ENCODE peak calls at places on chromosomes 11 and 22, in four cellular contexts. C is gastrocnemius medialis, R is A549, Q is uterus. H is an unnamed sample.

GRCh38 chr22:30947163-30947820 is 21.3 kb downstream of the MORC2 start:
- DNase-seq in Q (no peak), R (no peak), C (no peak), H (peak)

GRCh38 chr11:131534611-131535010 is 164.2 kb downstream of the NTM start:
- DNase-seq in Q (no peak), R (no peak), C (no peak), H (no peak)

GRCh38 chr11:44623321-44623715 is 57.9 kb downstream of the CD82 start:
- DNase-seq in Q (peak), C (peak), R (no peak), H (peak)

GRCh38 chr11:44057340-44057739 is 8.7 kb upstream of the ACCS start:
- DNase-seq in R (no peak), Q (no peak), C (no peak), H (no peak)

GRCh38 chr22:45645150-45645525 is 26.5 kb upstream of the ATXN10 start:
- DNase-seq in R (no peak), C (no peak), Q (no peak), H (no peak)

GRCh38 chr11:131889146-131889577 is 518.7 kb downstream of the NTM start:
- DNase-seq in C (no peak), R (no peak), Q (peak), H (no peak)

GRCh38 chr11:131867457-131868257 is 497.2 kb downstream of the NTM start:
- DNase-seq in R (no peak), C (peak), Q (peak), H (peak)

GRCh38 chr11:13927496-13927895 is 35.0 kb upstream of the SPON1 start:
- DNase-seq in R (no peak), Q (no peak), C (no peak), H (no peak)

GRCh38 chr22:25282346-25282670 is 62.9 kb downstream of the CRYBB2 start:
- DNase-seq in C (no peak), Q (no peak), R (no peak), H (no peak)

GRCh38 chr11:76665921-76666351 is 4.6 kb downstream of the LRRC32 start:
- DNase-seq in C (peak), R (no peak), Q (peak), H (no peak)

GRCh38 chr11:78615724-78616123 is 41.1 kb upstream of the NARS2 start:
- DNase-seq in R (no peak), Q (no peak), C (no peak), H (no peak)

GRCh38 chr11:459511-460220 is 9.6 kb downstream of the PTDSS2 start:
- DNase-seq in R (no peak), C (no peak), Q (no peak), H (no peak)

GRCh38 chr11:69040581-69041260 is 8.0 kb upstream of the TPCN2 start:
- DNase-seq in Q (no peak), C (no peak), R (no peak), H (no peak)

GRCh38 chr11:79309402-79309801 is 131.4 kb downstream of the TENM4 start:
- DNase-seq in Q (no peak), R (no peak), C (no peak), H (no peak)

GRCh38 chr22:45918455-45919370 is 58.2 kb downstream of the WNT7B start:
- DNase-seq in C (no peak), R (peak), Q (no peak), H (no peak)

GRCh38 chr22:27262371-27262770 is 539.2 kb downstream of the MN1 start:
- DNase-seq in R (no peak), C (no peak), Q (no peak), H (no peak)

GRCh38 chr11:83881428-83881827 is 595.3 kb upstream of the CCDC90B start:
- DNase-seq in C (no peak), Q (no peak), R (no peak), H (no peak)

GRCh38 chr11:1458340-1459218 is 28.0 kb downstream of the MOB2 start:
- DNase-seq in Q (peak), C (no peak), R (no peak), H (no peak)

GRCh38 chr11:126186708-126187481 is 24.6 kb downstream of the RPUSD4 start:
- DNase-seq in C (no peak), Q (no peak), R (no peak), H (peak)

GRCh38 chr11:61293869-61294716 is 1.0 kb downstream of the VWCE start:
- DNase-seq in R (peak), C (peak), Q (peak), H (peak)

GRCh38 chr22:22380098-22381030 is 128.2 kb downstream of the ZNF280B start:
- DNase-seq in C (no peak), Q (no peak), R (no peak), H (no peak)

GRCh38 chr11:73878771-73879170 is 2.0 kb downstream of the PAAF1 start:
- DNase-seq in C (no peak), Q (no peak), R (no peak), H (no peak)

GRCh38 chr11:103202048-103202651 is 92.9 kb downstream of the DYNC2H1 start:
- DNase-seq in R (peak), C (no peak), Q (no peak), H (no peak)

GRCh38 chr22:19178065-19178658 is 374 bp downstream of the SLC25A1 start:
- DNase-seq in Q (no peak), R (peak), C (no peak), H (no peak)

GRCh38 chr11:68749061-68749491 is 2.2 kb downstream of the TESMIN start:
- DNase-seq in C (no peak), R (no peak), Q (no peak), H (no peak)

GRCh38 chr11:100851129-100851528 is 164.0 kb downstream of the ARHGAP42 start:
- DNase-seq in R (no peak), C (no peak), Q (no peak), H (no peak)

GRCh38 chr11:43557553-43558031 is 122.9 kb upstream of the HSD17B12 start:
- DNase-seq in Q (no peak), R (no peak), C (no peak), H (peak)

GRCh38 chr11:117851091-117851490 is 25.4 kb downstream of the FXYD6 start:
- DNase-seq in R (no peak), C (no peak), Q (peak), H (no peak)

GRCh38 chr22:47167056-47167455 is 404.6 kb downstream of the TBC1D22A start:
- DNase-seq in C (no peak), Q (peak), R (no peak), H (no peak)

GRCh38 chr11:10301656-10302293 is 3.1 kb upstream of the ADM start:
- DNase-seq in R (no peak), Q (no peak), C (no peak), H (no peak)

GRCh38 chr11:98069861-98070260 is 950.9 kb upstream of the CNTN5 start:
- DNase-seq in Q (no peak), C (no peak), R (no peak), H (no peak)

GRCh38 chr22:35054064-35054463 is 11.9 kb upstream of the ISX start:
- DNase-seq in Q (no peak), R (no peak), C (no peak), H (no peak)

GRCh38 chr22:19880786-19881569 is 26.3 kb upstream of the GNB1L start:
- DNase-seq in R (peak), Q (peak), C (peak), H (peak)

GRCh38 chr22:30386608-30386959 is 627 bp downstream of the RNF215 start:
- DNase-seq in Q (no peak), C (peak), R (peak), H (no peak)

GRCh38 chr22:49934144-49934890 is 15.9 kb downstream of the CRELD2 start:
- DNase-seq in C (peak), R (no peak), Q (peak), H (no peak)
- TF ChIP-seq POLR2A in C (peak), R (no peak), Q (no peak), H (no peak)

DNA sequence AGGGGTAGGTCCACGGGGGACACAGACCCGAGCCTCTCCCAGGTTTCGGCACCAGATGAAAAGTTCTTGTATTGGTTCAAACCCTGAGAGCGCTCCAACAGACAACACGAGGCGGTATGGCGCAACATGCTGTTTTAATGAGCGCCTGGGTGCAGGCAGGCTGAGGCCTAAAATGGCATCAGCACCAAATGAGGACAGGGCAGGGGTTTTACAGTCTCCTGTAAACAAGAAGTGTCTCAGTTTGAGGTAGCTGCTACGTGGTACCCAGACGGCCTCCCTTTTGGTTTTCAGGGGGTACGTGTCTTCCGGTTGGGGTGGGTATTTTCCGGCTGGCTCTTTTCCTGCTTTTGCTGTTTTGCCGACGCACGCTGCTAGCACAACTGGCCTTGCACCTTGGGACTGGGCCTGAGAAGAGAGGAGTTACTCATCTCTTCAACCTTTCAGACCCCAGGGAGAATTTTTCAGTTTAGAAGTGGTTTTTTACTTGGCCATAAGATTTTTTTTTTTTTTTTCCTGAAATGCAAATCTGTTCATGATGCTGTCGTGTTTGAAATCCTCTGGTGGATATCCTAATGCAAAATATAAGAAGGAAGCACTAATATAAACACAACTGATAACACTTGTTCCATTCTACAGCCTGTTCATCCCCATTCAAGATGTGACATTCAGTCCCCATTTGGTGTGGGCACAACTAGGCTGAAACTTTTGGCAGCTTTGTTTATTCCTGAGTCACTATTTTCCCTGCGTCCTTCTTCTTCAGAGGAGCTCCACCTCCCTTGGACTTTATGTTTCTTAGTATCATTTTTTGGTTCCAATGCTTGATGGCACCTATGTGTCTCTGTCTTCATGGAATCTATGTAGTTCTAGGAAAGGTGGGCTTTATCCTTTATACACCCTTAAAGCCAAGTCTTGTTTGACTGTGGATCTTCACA is 6.5 kb downstream of the PPFIBP2 start:
- DNase-seq in C (no peak), R (no peak), Q (no peak), H (peak)
- TF ChIP-seq POLR2A in C (no peak), R (no peak), Q (no peak), H (no peak)

DNA sequence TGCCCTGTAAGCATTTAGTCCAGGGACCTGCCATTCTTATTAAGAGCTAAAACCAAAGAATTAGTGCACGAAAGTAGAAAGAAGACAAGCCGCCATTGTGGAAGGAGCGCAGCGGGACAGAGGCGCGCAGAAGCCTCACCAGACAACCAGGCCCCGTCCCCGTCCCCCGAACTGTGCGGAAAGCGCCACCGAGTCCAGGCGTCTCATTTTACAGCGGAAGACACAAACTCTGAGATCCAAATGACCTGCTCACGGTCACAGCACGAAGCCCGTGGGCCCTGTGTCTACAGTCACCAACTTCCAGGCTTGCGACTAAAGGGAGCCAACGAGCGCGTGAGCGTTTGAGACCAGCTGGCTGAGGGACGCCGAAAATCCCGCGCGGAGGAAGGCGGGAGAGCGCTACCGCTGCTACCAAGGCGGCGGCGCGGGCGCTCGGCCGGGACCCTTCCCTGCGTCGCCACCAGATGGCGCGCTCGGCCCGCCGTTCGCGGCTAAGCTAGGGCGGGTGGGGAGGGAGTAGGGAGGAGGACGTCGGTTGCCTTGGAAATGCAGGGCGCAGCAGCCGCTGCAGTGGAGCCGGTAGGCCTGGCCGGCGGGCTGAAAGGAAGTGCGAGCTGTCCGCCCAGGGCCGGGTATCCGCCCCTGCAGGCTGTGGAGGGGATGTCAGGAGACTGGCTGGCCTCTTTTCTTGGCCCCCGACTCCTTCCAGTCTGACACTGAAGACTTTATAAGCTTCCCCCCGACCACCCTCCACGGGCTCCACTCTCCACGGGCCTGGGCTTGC is 434 bp upstream of the CCDC83 start:
- DNase-seq in C (peak), R (peak), Q (peak), H (peak)
- TF ChIP-seq POLR2A in C (peak), R (peak), Q (peak), H (no peak)

GRCh38 chr11:45847908-45848316 is 637 bp downstream of the CRY2 start:
- DNase-seq in C (peak), Q (no peak), R (peak), H (peak)
- TF ChIP-seq POLR2A in C (no peak), Q (no peak), R (no peak), H (no peak)

GRCh38 chr11:57405271-57405890 is 14.9 kb upstream of the PRG2 start:
- DNase-seq in C (no peak), Q (no peak), R (no peak), H (no peak)
- TF ChIP-seq POLR2A in C (no peak), Q (no peak), R (no peak), H (no peak)

GRCh38 chr11:65078151-65078550 is 5.7 kb downstream of the CDCA5 start:
- DNase-seq in R (peak), C (no peak), Q (no peak), H (no peak)
- TF ChIP-seq POLR2A in R (no peak), C (no peak), Q (no peak), H (no peak)